ENCODE peak calls at places on chromosomes 6 and 20, in eight cellular contexts. W is fibroblast of pulmonary artery, S is fibroblast of lung, B is GM13976, V is PC-3, N is activated B cell treated with CpG ODN at 0.5 μM for 24 hours, Z is neural progenitor cell, M is pancreas. H is an unnamed sample.
A peak's percentile ranks its signal among the peaks of the same experiment; 100 is the strongest.

GRCh38 chr6:156865019-156865629 is 87.9 kb downstream of the ARID1B start:
- DNase-seq in W (peak; percentile 37), S (no peak), B (no peak), V (no peak), N (no peak), Z (no peak), M (no peak), H (no peak)

GRCh38 chr20:9955646-9956045 is 79.1 kb upstream of the ANKEF1 start:
- DNase-seq in W (no peak), S (peak; percentile 61), B (no peak), V (peak; percentile 82), N (no peak), Z (no peak), M (no peak), H (no peak)

GRCh38 chr6:89818977-89819335 is 638 bp downstream of the MDN1 start:
- DNase-seq in W (peak; percentile 43), S (peak; percentile 49), B (no peak), V (peak; percentile 40), N (no peak), Z (peak; percentile 55), M (no peak), H (peak; percentile 2)

GRCh38 chr6:136782021-136782770 is 10.1 kb downstream of the MAP3K5 start:
- DNase-seq in W (peak; percentile 82), S (peak; percentile 75), B (no peak), V (peak; percentile 68), N (no peak), Z (no peak), M (no peak), H (no peak)

GRCh38 chr6:138765896-138766487 is 7.6 kb upstream of the CCDC28A start:
- DNase-seq in W (peak; percentile 72), S (peak; percentile 25), B (peak; percentile 39), V (peak; percentile 66), N (no peak), Z (peak; percentile 47), M (no peak), H (no peak)

GRCh38 chr6:14286144-14286543 is 168.6 kb downstream of the CD83 start:
- DNase-seq in W (peak; percentile 94), S (peak; percentile 93), B (no peak), V (peak; percentile 85), N (no peak), Z (no peak), M (no peak), H (no peak)

GRCh38 chr20:51360451-51361230 is 181.9 kb downstream of the NFATC2 start:
- DNase-seq in W (peak; percentile 95), S (peak; percentile 100), B (no peak), V (peak; percentile 100), N (no peak), Z (no peak), M (no peak), H (no peak)

GRCh38 chr20:43925786-43926185 is 11.1 kb downstream of the TOX2 start:
- DNase-seq in W (peak; percentile 50), S (peak; percentile 59), B (no peak), V (peak; percentile 52), N (no peak), Z (no peak), M (no peak), H (peak; percentile 25)

GRCh38 chr6:170137176-170137891 is 153.5 kb downstream of the DLL1 start:
- DNase-seq in W (no peak), S (no peak), B (no peak), V (no peak), N (no peak), Z (no peak), M (peak; percentile 12), H (no peak)

GRCh38 chr20:46283426-46283825 is 24.9 kb downstream of the CDH22 start:
- DNase-seq in W (no peak), S (peak; percentile 4), B (no peak), V (peak; percentile 72), N (no peak), Z (no peak), M (no peak), H (no peak)

DNA sequence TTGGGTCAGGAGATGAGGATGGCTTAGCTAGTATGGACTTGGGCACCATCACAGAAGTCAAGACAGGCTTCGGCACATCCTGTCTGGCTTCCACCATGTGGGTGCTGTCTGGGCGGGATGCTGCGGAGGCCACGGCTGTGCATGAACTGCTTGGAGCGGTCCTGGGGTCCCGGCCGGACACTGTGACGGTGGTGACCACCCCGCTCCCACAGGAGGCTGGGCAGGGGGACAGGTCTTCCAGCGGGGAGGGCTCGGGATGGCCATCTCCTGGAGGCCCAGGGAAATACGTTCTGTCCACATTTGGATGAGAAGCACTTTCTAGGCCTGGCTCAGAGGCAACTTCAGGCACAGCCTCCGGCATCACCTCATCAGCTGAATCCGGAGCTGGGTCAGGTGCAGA is 32.1 kb upstream of the TCFL5 start:
- DNase-seq in W (no peak), S (no peak), B (no peak), V (no peak), N (no peak), Z (peak; percentile 34), M (no peak), H (no peak)
- TF ChIP-seq CTCF in W (no peak), S (peak; percentile 4), B (no peak), V (peak; percentile 43), N (no peak), Z (peak; percentile 27), M (no peak), H (no peak)

DNA sequence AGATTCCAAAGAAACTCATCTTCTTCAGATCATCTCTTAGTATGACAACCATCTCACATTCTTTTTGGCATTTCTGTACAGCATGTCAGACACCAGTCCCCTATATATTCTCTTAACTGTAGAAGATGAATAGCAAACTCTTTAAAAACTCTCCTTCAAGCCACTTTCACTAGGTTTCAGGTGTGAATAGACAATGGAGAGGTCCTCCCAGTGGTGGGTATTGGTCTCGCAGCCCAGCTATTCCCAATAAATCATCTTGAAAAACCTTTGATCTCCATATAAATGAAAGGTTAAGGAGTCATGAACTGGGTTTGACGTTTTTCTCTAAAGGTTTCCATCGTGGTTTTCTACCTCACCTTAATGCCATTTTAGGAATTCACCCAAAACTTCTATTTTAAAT is 180.0 kb downstream of the GJA1 start:
- DNase-seq in W (no peak), S (no peak), B (no peak), V (peak; percentile 17), N (no peak), Z (no peak), M (no peak), H (no peak)
- TF ChIP-seq CTCF in W (peak; percentile 21), S (no peak), B (no peak), V (peak; percentile 44), N (no peak), Z (peak; percentile 24), M (no peak), H (no peak)

GRCh38 chr6:153312633-153313032 is 181.6 kb upstream of the RGS17 start:
- DNase-seq in W (peak; percentile 67), S (peak; percentile 51), B (no peak), V (peak; percentile 69), N (no peak), Z (peak; percentile 72), M (peak; percentile 26), H (peak; percentile 0)
- TF ChIP-seq CTCF in W (peak; percentile 33), S (peak; percentile 38), B (peak; percentile 53), V (peak; percentile 63), N (no peak), Z (peak; percentile 81), M (no peak), H (no peak)

DNA sequence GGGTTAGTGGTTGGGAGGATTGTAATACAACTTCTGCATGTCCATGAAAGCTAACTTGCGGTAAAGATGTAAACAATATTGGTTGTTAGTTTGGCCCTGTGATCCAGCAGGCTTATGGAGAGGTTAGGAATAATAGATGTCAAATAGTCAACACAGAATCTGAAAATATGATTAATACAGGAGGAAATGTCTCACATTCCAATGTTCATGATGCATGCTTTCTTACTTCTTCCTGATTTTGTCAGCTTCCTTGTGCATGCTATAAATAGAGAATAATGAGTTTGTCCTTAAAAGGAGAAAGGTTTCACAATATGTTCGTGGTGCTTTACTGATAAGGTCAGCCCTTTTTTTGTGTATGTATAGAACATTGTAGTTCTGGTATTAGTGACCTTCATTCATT is 136.7 kb downstream of the MMUT start:
- DNase-seq in W (peak; percentile 94), S (peak; percentile 78), B (no peak), V (peak; percentile 85), N (no peak), Z (no peak), M (no peak), H (no peak)
- TF ChIP-seq CTCF in W (no peak), S (no peak), B (no peak), V (no peak), N (no peak), Z (no peak), M (no peak), H (no peak)